ENCODE peak calls at places on chromosomes 16 and 17, in ten cellular contexts. One of them, this sample, is unnamed.

GRCh38 chr17:72393553-72393952 is 272.7 kb downstream of the SOX9 start:
- DNase-seq in stimulated activated CD4-positive, alpha-beta T cell treated with anti-CD3 and anti-CD28 coated beads, Interleukin-4, amount 100 ng/mL, for 48 hours: no peak
- DNase-seq in NCI-H1436 treated with DMSO at 0.1 percent for 48 hours: no peak
- DNase-seq in heart right ventricle: no peak
- DNase-seq in activated CD8-positive, alpha-beta memory T cell treated with anti-CD3 and anti-CD28 coated beads for 1 hour: no peak
- DNase-seq in activated gamma-delta T cell treated with anti-CD3 and anti-CD28 coated beads, Interleukin-2, amount 50 U/mL, for 16 hours: no peak
- DNase-seq in T1000: peak; percentile 54
- DNase-seq in H9: no peak
- DNase-seq in activated effector memory CD4-positive, alpha-beta T cell treated with Interleukin-2 at 50 U/mL for 16 hours: no peak
- DNase-seq in A549: peak; percentile 74
- DNase-seq in this sample: no peak

GRCh38 chr17:47987240-47987835 is 16.4 kb downstream of the CDK5RAP3 start:
- DNase-seq in activated CD8-positive, alpha-beta memory T cell treated with anti-CD3 and anti-CD28 coated beads for 1 hour: no peak
- DNase-seq in A549: no peak
- DNase-seq in T1000: peak; percentile 7
- DNase-seq in H9: peak; percentile 65
- DNase-seq in activated effector memory CD4-positive, alpha-beta T cell treated with Interleukin-2 at 50 U/mL for 16 hours: no peak
- DNase-seq in activated gamma-delta T cell treated with anti-CD3 and anti-CD28 coated beads, Interleukin-2, amount 50 U/mL, for 16 hours: no peak
- DNase-seq in NCI-H1436 treated with DMSO at 0.1 percent for 48 hours: peak; percentile 72
- DNase-seq in stimulated activated CD4-positive, alpha-beta T cell treated with anti-CD3 and anti-CD28 coated beads, Interleukin-4, amount 100 ng/mL, for 48 hours: no peak
- DNase-seq in heart right ventricle: no peak
- DNase-seq in this sample: peak; percentile 73

GRCh38 chr16:11312718-11313492 is 31.8 kb upstream of the PRM1 start:
- DNase-seq in NCI-H1436 treated with DMSO at 0.1 percent for 48 hours: no peak
- DNase-seq in heart right ventricle: no peak
- DNase-seq in activated effector memory CD4-positive, alpha-beta T cell treated with Interleukin-2 at 50 U/mL for 16 hours: peak; percentile 7
- DNase-seq in activated CD8-positive, alpha-beta memory T cell treated with anti-CD3 and anti-CD28 coated beads for 1 hour: no peak
- DNase-seq in H9: peak; percentile 74
- DNase-seq in stimulated activated CD4-positive, alpha-beta T cell treated with anti-CD3 and anti-CD28 coated beads, Interleukin-4, amount 100 ng/mL, for 48 hours: no peak
- DNase-seq in T1000: no peak
- DNase-seq in A549: peak; percentile 45
- DNase-seq in activated gamma-delta T cell treated with anti-CD3 and anti-CD28 coated beads, Interleukin-2, amount 50 U/mL, for 16 hours: no peak
- DNase-seq in this sample: no peak

GRCh38 chr17:54902017-54902416 is 1.4 kb downstream of the TOM1L1 start:
- DNase-seq in NCI-H1436 treated with DMSO at 0.1 percent for 48 hours: no peak
- DNase-seq in activated gamma-delta T cell treated with anti-CD3 and anti-CD28 coated beads, Interleukin-2, amount 50 U/mL, for 16 hours: no peak
- DNase-seq in H9: no peak
- DNase-seq in stimulated activated CD4-positive, alpha-beta T cell treated with anti-CD3 and anti-CD28 coated beads, Interleukin-4, amount 100 ng/mL, for 48 hours: no peak
- DNase-seq in heart right ventricle: no peak
- DNase-seq in activated CD8-positive, alpha-beta memory T cell treated with anti-CD3 and anti-CD28 coated beads for 1 hour: no peak
- DNase-seq in A549: no peak
- DNase-seq in activated effector memory CD4-positive, alpha-beta T cell treated with Interleukin-2 at 50 U/mL for 16 hours: no peak
- DNase-seq in T1000: no peak
- DNase-seq in this sample: no peak

GRCh38 chr17:56956992-56957391 is 3.9 kb downstream of the COIL start:
- DNase-seq in T1000: no peak
- DNase-seq in heart right ventricle: no peak
- DNase-seq in activated CD8-positive, alpha-beta memory T cell treated with anti-CD3 and anti-CD28 coated beads for 1 hour: no peak
- DNase-seq in activated effector memory CD4-positive, alpha-beta T cell treated with Interleukin-2 at 50 U/mL for 16 hours: no peak
- DNase-seq in A549: no peak
- DNase-seq in NCI-H1436 treated with DMSO at 0.1 percent for 48 hours: no peak
- DNase-seq in H9: no peak
- DNase-seq in activated gamma-delta T cell treated with anti-CD3 and anti-CD28 coated beads, Interleukin-2, amount 50 U/mL, for 16 hours: no peak
- DNase-seq in stimulated activated CD4-positive, alpha-beta T cell treated with anti-CD3 and anti-CD28 coated beads, Interleukin-4, amount 100 ng/mL, for 48 hours: no peak
- DNase-seq in this sample: no peak

GRCh38 chr16:87108278-87108677 is 208.9 kb downstream of the C16orf95 start:
- DNase-seq in stimulated activated CD4-positive, alpha-beta T cell treated with anti-CD3 and anti-CD28 coated beads, Interleukin-4, amount 100 ng/mL, for 48 hours: no peak
- DNase-seq in heart right ventricle: no peak
- DNase-seq in H9: no peak
- DNase-seq in A549: no peak
- DNase-seq in activated gamma-delta T cell treated with anti-CD3 and anti-CD28 coated beads, Interleukin-2, amount 50 U/mL, for 16 hours: no peak
- DNase-seq in NCI-H1436 treated with DMSO at 0.1 percent for 48 hours: no peak
- DNase-seq in activated effector memory CD4-positive, alpha-beta T cell treated with Interleukin-2 at 50 U/mL for 16 hours: no peak
- DNase-seq in T1000: no peak
- DNase-seq in activated CD8-positive, alpha-beta memory T cell treated with anti-CD3 and anti-CD28 coated beads for 1 hour: no peak
- DNase-seq in this sample: no peak

GRCh38 chr17:64773836-64774761 is 112.0 kb upstream of the SMURF2 start:
- DNase-seq in activated gamma-delta T cell treated with anti-CD3 and anti-CD28 coated beads, Interleukin-2, amount 50 U/mL, for 16 hours: no peak
- DNase-seq in NCI-H1436 treated with DMSO at 0.1 percent for 48 hours: peak; percentile 73
- DNase-seq in stimulated activated CD4-positive, alpha-beta T cell treated with anti-CD3 and anti-CD28 coated beads, Interleukin-4, amount 100 ng/mL, for 48 hours: no peak
- DNase-seq in T1000: peak; percentile 63
- DNase-seq in heart right ventricle: no peak
- DNase-seq in activated CD8-positive, alpha-beta memory T cell treated with anti-CD3 and anti-CD28 coated beads for 1 hour: no peak
- DNase-seq in activated effector memory CD4-positive, alpha-beta T cell treated with Interleukin-2 at 50 U/mL for 16 hours: no peak
- DNase-seq in H9: peak; percentile 97
- DNase-seq in A549: peak; percentile 95
- DNase-seq in this sample: peak; percentile 1

GRCh38 chr17:56571456-56571855 is 22.0 kb upstream of the NOG start:
- DNase-seq in NCI-H1436 treated with DMSO at 0.1 percent for 48 hours: no peak
- DNase-seq in T1000: no peak
- DNase-seq in activated effector memory CD4-positive, alpha-beta T cell treated with Interleukin-2 at 50 U/mL for 16 hours: no peak
- DNase-seq in activated gamma-delta T cell treated with anti-CD3 and anti-CD28 coated beads, Interleukin-2, amount 50 U/mL, for 16 hours: no peak
- DNase-seq in H9: no peak
- DNase-seq in heart right ventricle: no peak
- DNase-seq in stimulated activated CD4-positive, alpha-beta T cell treated with anti-CD3 and anti-CD28 coated beads, Interleukin-4, amount 100 ng/mL, for 48 hours: no peak
- DNase-seq in activated CD8-positive, alpha-beta memory T cell treated with anti-CD3 and anti-CD28 coated beads for 1 hour: no peak
- DNase-seq in A549: no peak
- DNase-seq in this sample: no peak

GRCh38 chr17:69523252-69523861 is 108.9 kb downstream of the MAP2K6 start:
- DNase-seq in activated CD8-positive, alpha-beta memory T cell treated with anti-CD3 and anti-CD28 coated beads for 1 hour: no peak
- DNase-seq in heart right ventricle: no peak
- DNase-seq in H9: peak; percentile 58
- DNase-seq in stimulated activated CD4-positive, alpha-beta T cell treated with anti-CD3 and anti-CD28 coated beads, Interleukin-4, amount 100 ng/mL, for 48 hours: no peak
- DNase-seq in A549: peak; percentile 28
- DNase-seq in T1000: peak; percentile 29
- DNase-seq in activated effector memory CD4-positive, alpha-beta T cell treated with Interleukin-2 at 50 U/mL for 16 hours: no peak
- DNase-seq in NCI-H1436 treated with DMSO at 0.1 percent for 48 hours: no peak
- DNase-seq in activated gamma-delta T cell treated with anti-CD3 and anti-CD28 coated beads, Interleukin-2, amount 50 U/mL, for 16 hours: no peak
- DNase-seq in this sample: no peak

GRCh38 chr16:69451166-69451565 is 26.7 kb downstream of the CYB5B start:
- DNase-seq in stimulated activated CD4-positive, alpha-beta T cell treated with anti-CD3 and anti-CD28 coated beads, Interleukin-4, amount 100 ng/mL, for 48 hours: no peak
- DNase-seq in T1000: no peak
- DNase-seq in activated gamma-delta T cell treated with anti-CD3 and anti-CD28 coated beads, Interleukin-2, amount 50 U/mL, for 16 hours: no peak
- DNase-seq in H9: no peak
- DNase-seq in activated CD8-positive, alpha-beta memory T cell treated with anti-CD3 and anti-CD28 coated beads for 1 hour: no peak
- DNase-seq in heart right ventricle: no peak
- DNase-seq in A549: no peak
- DNase-seq in NCI-H1436 treated with DMSO at 0.1 percent for 48 hours: no peak
- DNase-seq in activated effector memory CD4-positive, alpha-beta T cell treated with Interleukin-2 at 50 U/mL for 16 hours: no peak
- DNase-seq in this sample: no peak

GRCh38 chr17:45780921-45781320 is 3.2 kb upstream of the CRHR1 start:
- DNase-seq in activated CD8-positive, alpha-beta memory T cell treated with anti-CD3 and anti-CD28 coated beads for 1 hour: no peak
- DNase-seq in H9: no peak
- DNase-seq in activated effector memory CD4-positive, alpha-beta T cell treated with Interleukin-2 at 50 U/mL for 16 hours: no peak
- DNase-seq in activated gamma-delta T cell treated with anti-CD3 and anti-CD28 coated beads, Interleukin-2, amount 50 U/mL, for 16 hours: no peak
- DNase-seq in stimulated activated CD4-positive, alpha-beta T cell treated with anti-CD3 and anti-CD28 coated beads, Interleukin-4, amount 100 ng/mL, for 48 hours: no peak
- DNase-seq in A549: no peak
- DNase-seq in heart right ventricle: no peak
- DNase-seq in NCI-H1436 treated with DMSO at 0.1 percent for 48 hours: no peak
- DNase-seq in T1000: no peak
- DNase-seq in this sample: no peak

GRCh38 chr17:68909066-68909465 is 46.1 kb downstream of the ABCA8 start:
- DNase-seq in NCI-H1436 treated with DMSO at 0.1 percent for 48 hours: no peak
- DNase-seq in T1000: peak; percentile 37
- DNase-seq in activated gamma-delta T cell treated with anti-CD3 and anti-CD28 coated beads, Interleukin-2, amount 50 U/mL, for 16 hours: no peak
- DNase-seq in activated effector memory CD4-positive, alpha-beta T cell treated with Interleukin-2 at 50 U/mL for 16 hours: no peak
- DNase-seq in heart right ventricle: no peak
- DNase-seq in activated CD8-positive, alpha-beta memory T cell treated with anti-CD3 and anti-CD28 coated beads for 1 hour: no peak
- DNase-seq in A549: peak; percentile 14
- DNase-seq in H9: no peak
- DNase-seq in stimulated activated CD4-positive, alpha-beta T cell treated with anti-CD3 and anti-CD28 coated beads, Interleukin-4, amount 100 ng/mL, for 48 hours: no peak
- DNase-seq in this sample: no peak

GRCh38 chr17:27818311-27819170 is 18.2 kb upstream of the NOS2 start:
- DNase-seq in heart right ventricle: peak; percentile 44
- DNase-seq in activated CD8-positive, alpha-beta memory T cell treated with anti-CD3 and anti-CD28 coated beads for 1 hour: no peak
- DNase-seq in stimulated activated CD4-positive, alpha-beta T cell treated with anti-CD3 and anti-CD28 coated beads, Interleukin-4, amount 100 ng/mL, for 48 hours: no peak
- DNase-seq in T1000: no peak
- DNase-seq in NCI-H1436 treated with DMSO at 0.1 percent for 48 hours: no peak
- DNase-seq in H9: no peak
- DNase-seq in A549: no peak
- DNase-seq in activated effector memory CD4-positive, alpha-beta T cell treated with Interleukin-2 at 50 U/mL for 16 hours: no peak
- DNase-seq in activated gamma-delta T cell treated with anti-CD3 and anti-CD28 coated beads, Interleukin-2, amount 50 U/mL, for 16 hours: no peak
- DNase-seq in this sample: no peak

GRCh38 chr17:50928662-50929061 is 62.5 kb upstream of the TOB1 start:
- DNase-seq in H9: no peak
- DNase-seq in heart right ventricle: no peak
- DNase-seq in activated gamma-delta T cell treated with anti-CD3 and anti-CD28 coated beads, Interleukin-2, amount 50 U/mL, for 16 hours: no peak
- DNase-seq in stimulated activated CD4-positive, alpha-beta T cell treated with anti-CD3 and anti-CD28 coated beads, Interleukin-4, amount 100 ng/mL, for 48 hours: no peak
- DNase-seq in activated CD8-positive, alpha-beta memory T cell treated with anti-CD3 and anti-CD28 coated beads for 1 hour: no peak
- DNase-seq in T1000: no peak
- DNase-seq in NCI-H1436 treated with DMSO at 0.1 percent for 48 hours: no peak
- DNase-seq in A549: no peak
- DNase-seq in activated effector memory CD4-positive, alpha-beta T cell treated with Interleukin-2 at 50 U/mL for 16 hours: no peak
- DNase-seq in this sample: no peak

GRCh38 chr16:54075446-54075845 is 211.1 kb downstream of the IRX3 start:
- DNase-seq in T1000: no peak
- DNase-seq in activated effector memory CD4-positive, alpha-beta T cell treated with Interleukin-2 at 50 U/mL for 16 hours: no peak
- DNase-seq in NCI-H1436 treated with DMSO at 0.1 percent for 48 hours: no peak
- DNase-seq in stimulated activated CD4-positive, alpha-beta T cell treated with anti-CD3 and anti-CD28 coated beads, Interleukin-4, amount 100 ng/mL, for 48 hours: no peak
- DNase-seq in H9: no peak
- DNase-seq in activated gamma-delta T cell treated with anti-CD3 and anti-CD28 coated beads, Interleukin-2, amount 50 U/mL, for 16 hours: no peak
- DNase-seq in A549: no peak
- DNase-seq in activated CD8-positive, alpha-beta memory T cell treated with anti-CD3 and anti-CD28 coated beads for 1 hour: no peak
- DNase-seq in heart right ventricle: no peak
- DNase-seq in this sample: no peak

GRCh38 chr16:55954906-55955305 is 79.7 kb upstream of the CES5A start:
- DNase-seq in activated CD8-positive, alpha-beta memory T cell treated with anti-CD3 and anti-CD28 coated beads for 1 hour: no peak
- DNase-seq in activated gamma-delta T cell treated with anti-CD3 and anti-CD28 coated beads, Interleukin-2, amount 50 U/mL, for 16 hours: no peak
- DNase-seq in NCI-H1436 treated with DMSO at 0.1 percent for 48 hours: no peak
- DNase-seq in A549: no peak
- DNase-seq in T1000: no peak
- DNase-seq in H9: no peak
- DNase-seq in activated effector memory CD4-positive, alpha-beta T cell treated with Interleukin-2 at 50 U/mL for 16 hours: no peak
- DNase-seq in heart right ventricle: no peak
- DNase-seq in stimulated activated CD4-positive, alpha-beta T cell treated with anti-CD3 and anti-CD28 coated beads, Interleukin-4, amount 100 ng/mL, for 48 hours: no peak
- DNase-seq in this sample: no peak

GRCh38 chr16:87702325-87702811 is 63.4 kb downstream of the KLHDC4 start:
- DNase-seq in stimulated activated CD4-positive, alpha-beta T cell treated with anti-CD3 and anti-CD28 coated beads, Interleukin-4, amount 100 ng/mL, for 48 hours: peak; percentile 31
- DNase-seq in A549: peak; percentile 71
- DNase-seq in activated effector memory CD4-positive, alpha-beta T cell treated with Interleukin-2 at 50 U/mL for 16 hours: peak; percentile 14
- DNase-seq in heart right ventricle: peak; percentile 41
- DNase-seq in activated gamma-delta T cell treated with anti-CD3 and anti-CD28 coated beads, Interleukin-2, amount 50 U/mL, for 16 hours: peak; percentile 15
- DNase-seq in H9: peak; percentile 71
- DNase-seq in T1000: no peak
- DNase-seq in NCI-H1436 treated with DMSO at 0.1 percent for 48 hours: no peak
- DNase-seq in activated CD8-positive, alpha-beta memory T cell treated with anti-CD3 and anti-CD28 coated beads for 1 hour: no peak
- DNase-seq in this sample: no peak

GRCh38 chr16:77868478-77868877 is 80.1 kb downstream of the VAT1L start:
- DNase-seq in T1000: no peak
- DNase-seq in heart right ventricle: no peak
- DNase-seq in stimulated activated CD4-positive, alpha-beta T cell treated with anti-CD3 and anti-CD28 coated beads, Interleukin-4, amount 100 ng/mL, for 48 hours: no peak
- DNase-seq in H9: no peak
- DNase-seq in activated effector memory CD4-positive, alpha-beta T cell treated with Interleukin-2 at 50 U/mL for 16 hours: no peak
- DNase-seq in A549: no peak
- DNase-seq in activated gamma-delta T cell treated with anti-CD3 and anti-CD28 coated beads, Interleukin-2, amount 50 U/mL, for 16 hours: no peak
- DNase-seq in activated CD8-positive, alpha-beta memory T cell treated with anti-CD3 and anti-CD28 coated beads for 1 hour: no peak
- DNase-seq in NCI-H1436 treated with DMSO at 0.1 percent for 48 hours: no peak
- DNase-seq in this sample: no peak

GRCh38 chr16:57901480-57902069 is 69.4 kb downstream of the CNGB1 start:
- DNase-seq in stimulated activated CD4-positive, alpha-beta T cell treated with anti-CD3 and anti-CD28 coated beads, Interleukin-4, amount 100 ng/mL, for 48 hours: no peak
- DNase-seq in activated effector memory CD4-positive, alpha-beta T cell treated with Interleukin-2 at 50 U/mL for 16 hours: no peak
- DNase-seq in heart right ventricle: no peak
- DNase-seq in A549: no peak
- DNase-seq in NCI-H1436 treated with DMSO at 0.1 percent for 48 hours: no peak
- DNase-seq in H9: no peak
- DNase-seq in activated gamma-delta T cell treated with anti-CD3 and anti-CD28 coated beads, Interleukin-2, amount 50 U/mL, for 16 hours: no peak
- DNase-seq in T1000: no peak
- DNase-seq in activated CD8-positive, alpha-beta memory T cell treated with anti-CD3 and anti-CD28 coated beads for 1 hour: no peak
- DNase-seq in this sample: no peak

GRCh38 chr17:51580869-51581268 is 320.5 kb downstream of the UTP18 start:
- DNase-seq in activated effector memory CD4-positive, alpha-beta T cell treated with Interleukin-2 at 50 U/mL for 16 hours: no peak
- DNase-seq in NCI-H1436 treated with DMSO at 0.1 percent for 48 hours: no peak
- DNase-seq in heart right ventricle: no peak
- DNase-seq in T1000: no peak
- DNase-seq in A549: no peak
- DNase-seq in H9: no peak
- DNase-seq in activated CD8-positive, alpha-beta memory T cell treated with anti-CD3 and anti-CD28 coated beads for 1 hour: no peak
- DNase-seq in activated gamma-delta T cell treated with anti-CD3 and anti-CD28 coated beads, Interleukin-2, amount 50 U/mL, for 16 hours: no peak
- DNase-seq in stimulated activated CD4-positive, alpha-beta T cell treated with anti-CD3 and anti-CD28 coated beads, Interleukin-4, amount 100 ng/mL, for 48 hours: no peak
- DNase-seq in this sample: no peak

GRCh38 chr16:1333149-1333812 is at the start of gene BAIAP3:
- DNase-seq in NCI-H1436 treated with DMSO at 0.1 percent for 48 hours: no peak
- DNase-seq in T1000: no peak
- DNase-seq in A549: peak; percentile 46
- DNase-seq in activated gamma-delta T cell treated with anti-CD3 and anti-CD28 coated beads, Interleukin-2, amount 50 U/mL, for 16 hours: peak; percentile 35
- DNase-seq in activated effector memory CD4-positive, alpha-beta T cell treated with Interleukin-2 at 50 U/mL for 16 hours: peak; percentile 30
- DNase-seq in stimulated activated CD4-positive, alpha-beta T cell treated with anti-CD3 and anti-CD28 coated beads, Interleukin-4, amount 100 ng/mL, for 48 hours: peak; percentile 56
- DNase-seq in activated CD8-positive, alpha-beta memory T cell treated with anti-CD3 and anti-CD28 coated beads for 1 hour: peak; percentile 53
- DNase-seq in H9: peak; percentile 70
- DNase-seq in heart right ventricle: peak; percentile 66
- DNase-seq in this sample: no peak

GRCh38 chr17:43755389-43755875 is 3.2 kb downstream of the SOST start:
- DNase-seq in stimulated activated CD4-positive, alpha-beta T cell treated with anti-CD3 and anti-CD28 coated beads, Interleukin-4, amount 100 ng/mL, for 48 hours: peak; percentile 20
- DNase-seq in A549: no peak
- DNase-seq in activated gamma-delta T cell treated with anti-CD3 and anti-CD28 coated beads, Interleukin-2, amount 50 U/mL, for 16 hours: no peak
- DNase-seq in H9: peak; percentile 87
- DNase-seq in heart right ventricle: peak; percentile 30
- DNase-seq in NCI-H1436 treated with DMSO at 0.1 percent for 48 hours: no peak
- DNase-seq in T1000: no peak
- DNase-seq in activated CD8-positive, alpha-beta memory T cell treated with anti-CD3 and anti-CD28 coated beads for 1 hour: no peak
- DNase-seq in activated effector memory CD4-positive, alpha-beta T cell treated with Interleukin-2 at 50 U/mL for 16 hours: no peak
- DNase-seq in this sample: no peak

GRCh38 chr17:7323731-7324437 is 5.3 kb downstream of the NEURL4 start:
- DNase-seq in activated effector memory CD4-positive, alpha-beta T cell treated with Interleukin-2 at 50 U/mL for 16 hours: peak; percentile 57
- DNase-seq in A549: peak; percentile 83
- DNase-seq in heart right ventricle: peak; percentile 61
- DNase-seq in H9: peak; percentile 90
- DNase-seq in activated gamma-delta T cell treated with anti-CD3 and anti-CD28 coated beads, Interleukin-2, amount 50 U/mL, for 16 hours: no peak
- DNase-seq in stimulated activated CD4-positive, alpha-beta T cell treated with anti-CD3 and anti-CD28 coated beads, Interleukin-4, amount 100 ng/mL, for 48 hours: peak; percentile 60
- DNase-seq in NCI-H1436 treated with DMSO at 0.1 percent for 48 hours: no peak
- DNase-seq in T1000: peak; percentile 75
- DNase-seq in activated CD8-positive, alpha-beta memory T cell treated with anti-CD3 and anti-CD28 coated beads for 1 hour: peak; percentile 56
- DNase-seq in this sample: no peak

GRCh38 chr17:66829386-66829864 is 5.5 kb upstream of the CACNG5 start:
- DNase-seq in activated effector memory CD4-positive, alpha-beta T cell treated with Interleukin-2 at 50 U/mL for 16 hours: no peak
- DNase-seq in NCI-H1436 treated with DMSO at 0.1 percent for 48 hours: no peak
- DNase-seq in T1000: peak; percentile 28
- DNase-seq in activated CD8-positive, alpha-beta memory T cell treated with anti-CD3 and anti-CD28 coated beads for 1 hour: no peak
- DNase-seq in heart right ventricle: no peak
- DNase-seq in stimulated activated CD4-positive, alpha-beta T cell treated with anti-CD3 and anti-CD28 coated beads, Interleukin-4, amount 100 ng/mL, for 48 hours: peak; percentile 4
- DNase-seq in H9: peak; percentile 89
- DNase-seq in activated gamma-delta T cell treated with anti-CD3 and anti-CD28 coated beads, Interleukin-2, amount 50 U/mL, for 16 hours: no peak
- DNase-seq in A549: no peak
- DNase-seq in this sample: no peak

GRCh38 chr16:80197790-80198201 is 343.0 kb upstream of the DYNLRB2 start:
- DNase-seq in NCI-H1436 treated with DMSO at 0.1 percent for 48 hours: no peak
- DNase-seq in stimulated activated CD4-positive, alpha-beta T cell treated with anti-CD3 and anti-CD28 coated beads, Interleukin-4, amount 100 ng/mL, for 48 hours: no peak
- DNase-seq in A549: peak; percentile 36
- DNase-seq in activated gamma-delta T cell treated with anti-CD3 and anti-CD28 coated beads, Interleukin-2, amount 50 U/mL, for 16 hours: no peak
- DNase-seq in activated effector memory CD4-positive, alpha-beta T cell treated with Interleukin-2 at 50 U/mL for 16 hours: no peak
- DNase-seq in activated CD8-positive, alpha-beta memory T cell treated with anti-CD3 and anti-CD28 coated beads for 1 hour: no peak
- DNase-seq in heart right ventricle: no peak
- DNase-seq in H9: no peak
- DNase-seq in T1000: peak; percentile 45
- DNase-seq in this sample: no peak

GRCh38 chr17:80002242-80002641 is 33.4 kb downstream of the TBC1D16 start:
- DNase-seq in activated gamma-delta T cell treated with anti-CD3 and anti-CD28 coated beads, Interleukin-2, amount 50 U/mL, for 16 hours: no peak
- DNase-seq in activated effector memory CD4-positive, alpha-beta T cell treated with Interleukin-2 at 50 U/mL for 16 hours: no peak
- DNase-seq in stimulated activated CD4-positive, alpha-beta T cell treated with anti-CD3 and anti-CD28 coated beads, Interleukin-4, amount 100 ng/mL, for 48 hours: no peak
- DNase-seq in H9: no peak
- DNase-seq in A549: no peak
- DNase-seq in heart right ventricle: no peak
- DNase-seq in NCI-H1436 treated with DMSO at 0.1 percent for 48 hours: no peak
- DNase-seq in activated CD8-positive, alpha-beta memory T cell treated with anti-CD3 and anti-CD28 coated beads for 1 hour: no peak
- DNase-seq in T1000: no peak
- DNase-seq in this sample: no peak

GRCh38 chr16:66399031-66399430 is 28.1 kb upstream of the BEAN1 start:
- DNase-seq in T1000: no peak
- DNase-seq in A549: no peak
- DNase-seq in activated CD8-positive, alpha-beta memory T cell treated with anti-CD3 and anti-CD28 coated beads for 1 hour: no peak
- DNase-seq in activated effector memory CD4-positive, alpha-beta T cell treated with Interleukin-2 at 50 U/mL for 16 hours: no peak
- DNase-seq in NCI-H1436 treated with DMSO at 0.1 percent for 48 hours: no peak
- DNase-seq in activated gamma-delta T cell treated with anti-CD3 and anti-CD28 coated beads, Interleukin-2, amount 50 U/mL, for 16 hours: no peak
- DNase-seq in stimulated activated CD4-positive, alpha-beta T cell treated with anti-CD3 and anti-CD28 coated beads, Interleukin-4, amount 100 ng/mL, for 48 hours: no peak
- DNase-seq in H9: no peak
- DNase-seq in heart right ventricle: no peak
- DNase-seq in this sample: no peak

GRCh38 chr16:12356622-12357365 is 380.3 kb downstream of the SNX29 start:
- DNase-seq in A549: no peak
- DNase-seq in stimulated activated CD4-positive, alpha-beta T cell treated with anti-CD3 and anti-CD28 coated beads, Interleukin-4, amount 100 ng/mL, for 48 hours: no peak
- DNase-seq in heart right ventricle: no peak
- DNase-seq in activated effector memory CD4-positive, alpha-beta T cell treated with Interleukin-2 at 50 U/mL for 16 hours: no peak
- DNase-seq in T1000: no peak
- DNase-seq in NCI-H1436 treated with DMSO at 0.1 percent for 48 hours: no peak
- DNase-seq in activated CD8-positive, alpha-beta memory T cell treated with anti-CD3 and anti-CD28 coated beads for 1 hour: no peak
- DNase-seq in H9: no peak
- DNase-seq in activated gamma-delta T cell treated with anti-CD3 and anti-CD28 coated beads, Interleukin-2, amount 50 U/mL, for 16 hours: no peak
- DNase-seq in this sample: no peak